ENCODE peak calls at places on chromosomes 7 and 10, in seven cellular contexts. C is GM23248, N is OCI-LY7, X is IMR-90, Q is PC-9, J is PC-3, V is A549. P is an unnamed sample.

GRCh38 chr10:125057158-125058001 is 103.0 kb downstream of the CTBP2 start:
- DNase-seq in C (peak; percentile 85), V (no peak), Q (no peak), N (peak; percentile 20), X (peak; percentile 99), J (no peak), P (no peak)

GRCh38 chr10:98354491-98354890 is 60.5 kb downstream of the PYROXD2 start:
- DNase-seq in N (no peak), V (no peak), X (no peak), J (no peak), C (no peak), Q (no peak), P (no peak)

GRCh38 chr10:15300697-15301096 is 70.4 kb downstream of the FAM171A1 start:
- DNase-seq in X (no peak), V (no peak), J (no peak), C (no peak), N (no peak), Q (no peak), P (no peak)

GRCh38 chr10:106712988-106713387 is 451.5 kb downstream of the SORCS1 start:
- DNase-seq in X (no peak), J (no peak), V (no peak), N (no peak), C (no peak), Q (no peak), P (no peak)

GRCh38 chr7:98674461-98674860 is 57.4 kb downstream of the NPTX2 start:
- DNase-seq in X (no peak), V (no peak), C (no peak), J (peak; percentile 11), N (no peak), Q (no peak), P (no peak)

GRCh38 chr10:74104996-74105395 is 45.6 kb downstream of the AP3M1 start:
- DNase-seq in J (no peak), Q (no peak), V (no peak), N (no peak), C (no peak), X (no peak), P (no peak)

GRCh38 chr7:110568932-110569331 is 522.0 kb upstream of the LRRN3 start:
- DNase-seq in Q (no peak), J (no peak), N (no peak), V (no peak), X (peak; percentile 32), C (no peak), P (no peak)

GRCh38 chr7:69768986-69769595 is 170.8 kb downstream of the AUTS2 start:
- DNase-seq in X (no peak), C (no peak), V (no peak), Q (no peak), N (no peak), J (no peak), P (no peak)

GRCh38 chr10:10510179-10510578 is 507.5 kb upstream of the CELF2 start:
- DNase-seq in X (no peak), Q (no peak), C (no peak), N (no peak), V (no peak), J (no peak), P (no peak)

GRCh38 chr7:80681272-80681885 is 42.9 kb downstream of the CD36 start:
- DNase-seq in N (no peak), J (peak; percentile 55), C (peak; percentile 65), Q (no peak), V (peak; percentile 54), X (peak; percentile 35), P (no peak)

GRCh38 chr7:100893910-100894763 is 1.6 kb downstream of the ACHE start:
- DNase-seq in N (no peak), X (no peak), Q (no peak), C (no peak), V (no peak), J (no peak), P (no peak)

GRCh38 chr10:53075469-53075868 is 302.9 kb upstream of the MBL2 start:
- DNase-seq in X (no peak), N (no peak), Q (no peak), V (no peak), J (no peak), C (no peak), P (no peak)

GRCh38 chr10:30039988-30040387 is 19.4 kb downstream of the JCAD start:
- DNase-seq in V (no peak), J (no peak), Q (no peak), X (no peak), N (no peak), C (no peak), P (no peak)

GRCh38 chr10:30040597-30040996 is 18.8 kb downstream of the JCAD start:
- DNase-seq in C (no peak), X (no peak), J (no peak), V (no peak), Q (no peak), N (no peak), P (no peak)

GRCh38 chr10:30041394-30042105 is 17.8 kb downstream of the JCAD start:
- DNase-seq in N (no peak), C (no peak), X (no peak), J (no peak), V (no peak), Q (no peak), P (no peak)

GRCh38 chr10:30043476-30044270 is 15.7 kb downstream of the JCAD start:
- DNase-seq in C (no peak), N (no peak), V (no peak), J (no peak), X (no peak), Q (no peak), P (no peak)

DNA sequence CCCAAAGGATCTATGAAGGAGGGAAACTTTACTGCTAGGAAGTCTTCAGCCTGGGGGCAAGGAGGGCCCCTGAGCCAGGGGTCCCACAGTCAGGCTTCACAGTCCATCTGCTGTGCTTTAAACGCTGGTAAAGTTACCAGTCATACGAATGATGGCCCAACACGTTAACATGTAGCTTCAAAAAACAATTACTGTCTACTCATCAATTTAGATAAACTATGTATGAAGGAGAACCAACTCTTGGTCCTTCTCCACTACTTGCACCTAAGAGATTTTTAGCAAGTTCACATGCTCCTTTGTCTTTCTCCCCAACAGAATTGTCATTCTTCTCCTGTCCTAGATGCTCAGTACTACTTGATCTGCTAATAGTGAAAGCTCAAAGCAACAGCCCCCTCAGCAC is 16.6 kb downstream of the JCAD start:
- DNase-seq in V (no peak), J (no peak), C (no peak), Q (no peak), X (no peak), N (no peak), P (no peak)
- H3K4me2 ChIP-seq in V (no peak overlapping the region), J (no peak overlapping the region), C (no peak overlapping the region), Q (no peak overlapping the region), X (no peak overlapping the region), N (no peak overlapping the region), P (no peak overlapping the region)

GRCh38 chr10:1736180-1736971 is 949 bp downstream of the ADARB2 start:
- DNase-seq in J (no peak), Q (no peak), C (no peak), V (no peak), X (no peak), N (no peak), P (no peak)
- H3K4me2 ChIP-seq in J (no peak overlapping the region), Q (no peak overlapping the region), C (no peak overlapping the region), V (no peak overlapping the region), X (no peak overlapping the region), N (no peak overlapping the region), P (peak overlapping the region; percentile 35)

GRCh38 chr7:38306914-38307313 is 33.5 kb upstream of the TARP start:
- DNase-seq in J (no peak), N (no peak), C (no peak), V (no peak), Q (no peak), X (no peak), P (no peak)

GRCh38 chr7:38311329-38311937 is 38.0 kb upstream of the TARP start:
- DNase-seq in V (peak; percentile 51), Q (no peak), X (no peak), C (peak; percentile 40), J (no peak), N (no peak), P (no peak)

GRCh38 chr7:38310601-38311057 is 37.2 kb upstream of the TARP start:
- DNase-seq in C (no peak), V (no peak), N (no peak), J (no peak), X (no peak), Q (no peak), P (no peak)

GRCh38 chr7:38307640-38308039 is 34.2 kb upstream of the TARP start:
- DNase-seq in C (no peak), V (no peak), N (no peak), Q (no peak), J (no peak), X (no peak), P (no peak)

DNA sequence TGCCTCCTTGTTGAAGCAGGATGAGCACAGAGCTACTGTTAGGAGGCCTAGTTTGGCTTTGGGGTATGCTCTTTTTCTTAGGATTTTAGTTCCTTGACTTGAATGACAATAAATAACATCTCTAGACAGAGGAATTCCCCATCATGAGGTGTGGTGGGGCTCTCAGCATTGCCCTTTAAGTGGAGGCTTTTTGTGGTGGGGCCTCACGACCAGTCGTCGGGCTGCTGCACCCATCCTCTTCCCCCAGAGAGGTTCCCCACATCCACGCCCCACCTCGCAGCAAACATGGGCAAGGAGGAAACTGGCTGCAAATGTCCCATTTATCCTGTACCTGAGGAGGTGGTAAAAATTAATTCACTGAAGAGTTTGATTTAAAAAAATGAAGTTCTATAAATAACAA is 36.1 kb upstream of the TARP start:
- DNase-seq in J (no peak), C (no peak), X (no peak), V (no peak), N (no peak), Q (no peak), P (no peak)
- H3K4me2 ChIP-seq in J (no peak overlapping the region), C (no peak overlapping the region), X (no peak overlapping the region), V (no peak overlapping the region), N (no peak overlapping the region), Q (no peak overlapping the region), P (no peak overlapping the region)

GRCh38 chr10:70684841-70685457 is 12.6 kb downstream of the ADAMTS14 start:
- DNase-seq in N (no peak), J (no peak), X (no peak), Q (no peak), V (no peak), C (no peak), P (no peak)
- H3K4me2 ChIP-seq in N (no peak overlapping the region), J (no peak overlapping the region), X (no peak overlapping the region), Q (no peak overlapping the region), V (no peak overlapping the region), C (no peak overlapping the region), P (no peak overlapping the region)

P was measured in keratinocyte.